ENCODE peak calls at places on chromosomes 11 and 22, in seven cellular contexts. Q, F, Y, V, O, E and X are unnamed samples.

GRCh38 chr11:117410861-117411725 is 83.4 kb downstream of the CEP164 start:
- DNase-seq in Q (no peak), F (no peak), Y (no peak), V (no peak), O (no peak), E (no peak), X (no peak)

GRCh38 chr11:10930961-10931760 is 73.3 kb upstream of the ZBED5 start:
- DNase-seq in Q (peak; percentile 18), F (peak; percentile 88), Y (peak; percentile 51), V (peak; percentile 77), O (peak; percentile 57), E (peak; percentile 61), X (peak; percentile 58)

GRCh38 chr11:90434858-90435257 is 212.0 kb upstream of the CHORDC1 start:
- DNase-seq in Q (no peak), F (no peak), Y (no peak), V (no peak), O (no peak), E (no peak), X (no peak)

GRCh38 chr22:49955581-49956417 is 4.8 kb upstream of the PIM3 start:
- DNase-seq in Q (no peak), F (peak; percentile 64), Y (no peak), V (no peak), O (no peak), E (no peak), X (no peak)

GRCh38 chr11:107665016-107665415 is 46.8 kb downstream of the SLN start:
- DNase-seq in Q (no peak), F (no peak), Y (no peak), V (no peak), O (no peak), E (no peak), X (no peak)

GRCh38 chr11:131425285-131425684 is 54.9 kb downstream of the NTM start:
- DNase-seq in Q (no peak), F (no peak), Y (no peak), V (no peak), O (no peak), E (no peak), X (no peak)

GRCh38 chr11:19853901-19854300 is 141.3 kb downstream of the NAV2 start:
- DNase-seq in Q (no peak), F (no peak), Y (no peak), V (no peak), O (no peak), E (no peak), X (no peak)

GRCh38 chr22:23206915-23207314 is 26.6 kb downstream of the BCR start:
- DNase-seq in Q (no peak), F (no peak), Y (no peak), V (no peak), O (no peak), E (no peak), X (no peak)

GRCh38 chr11:45754261-45754709 is 50.7 kb upstream of the SLC35C1 start:
- DNase-seq in Q (no peak), F (peak; percentile 81), Y (no peak), V (peak; percentile 53), O (no peak), E (no peak), X (no peak)

GRCh38 chr11:79437981-79438630 is 2.7 kb downstream of the TENM4 start:
- DNase-seq in Q (no peak), F (no peak), Y (no peak), V (no peak), O (peak; percentile 80), E (no peak), X (no peak)

GRCh38 chr22:45155050-45155840 is 8.5 kb upstream of the NUP50 start:
- DNase-seq in Q (no peak), F (no peak), Y (no peak), V (no peak), O (no peak), E (no peak), X (no peak)

GRCh38 chr22:30370681-30371080 is 13.9 kb downstream of the CCDC157 start:
- DNase-seq in Q (no peak), F (no peak), Y (no peak), V (no peak), O (no peak), E (no peak), X (no peak)

GRCh38 chr11:45282070-45282469 is 4.1 kb downstream of the SYT13 start:
- DNase-seq in Q (no peak), F (no peak), Y (no peak), V (no peak), O (no peak), E (no peak), X (no peak)

GRCh38 chr22:29312218-29313125 is 3.0 kb downstream of the RASL10A start:
- DNase-seq in Q (no peak), F (no peak), Y (no peak), V (peak; percentile 51), O (no peak), E (no peak), X (no peak)

GRCh38 chr22:41912338-41913039 is 2.4 kb downstream of the SHISA8 start:
- DNase-seq in Q (no peak), F (no peak), Y (no peak), V (no peak), O (no peak), E (no peak), X (no peak)

GRCh38 chr11:20158597-20159257 is 1.5 kb downstream of the DBX1 start:
- DNase-seq in Q (no peak), F (peak; percentile 71), Y (no peak), V (peak; percentile 53), O (peak; percentile 53), E (no peak), X (peak; percentile 79)

GRCh38 chr11:75814369-75814685 is 683 bp upstream of the UVRAG start:
- DNase-seq in Q (no peak), F (no peak), Y (no peak), V (no peak), O (no peak), E (no peak), X (no peak)

GRCh38 chr11:115699733-115700132 is 195.5 kb upstream of the CADM1 start:
- DNase-seq in Q (no peak), F (no peak), Y (no peak), V (no peak), O (no peak), E (no peak), X (no peak)

GRCh38 chr11:1467270-1467669 is 19.3 kb downstream of the MOB2 start:
- DNase-seq in Q (no peak), F (no peak), Y (no peak), V (no peak), O (no peak), E (no peak), X (no peak)

GRCh38 chr22:29722151-29722550 is 2.3 kb downstream of the CABP7 start:
- DNase-seq in Q (no peak), F (no peak), Y (no peak), V (no peak), O (no peak), E (no peak), X (no peak)

GRCh38 chr22:19527861-19528417 is 3.7 kb upstream of the CLDN5 start:
- DNase-seq in Q (no peak), F (no peak), Y (no peak), V (no peak), O (peak; percentile 26), E (no peak), X (no peak)

GRCh38 chr22:46065733-46066454 is 84.4 kb upstream of the PPARA start:
- DNase-seq in Q (no peak), F (no peak), Y (no peak), V (no peak), O (no peak), E (no peak), X (no peak)

GRCh38 chr11:35905901-35906661 is 37.8 kb upstream of the LDLRAD3 start:
- DNase-seq in Q (no peak), F (no peak), Y (no peak), V (no peak), O (no peak), E (no peak), X (no peak)

GRCh38 chr11:69931994-69932910 is 113.0 kb upstream of the FGF3 start:
- DNase-seq in Q (no peak), F (no peak), Y (no peak), V (peak; percentile 19), O (no peak), E (no peak), X (no peak)

GRCh38 chr22:46473021-46473779 is 64.2 kb downstream of the CELSR1 start:
- DNase-seq in Q (no peak), F (no peak), Y (no peak), V (no peak), O (no peak), E (no peak), X (no peak)

GRCh38 chr22:31328545-31328960 is 17.6 kb downstream of the PATZ1 start:
- DNase-seq in Q (no peak), F (no peak), Y (no peak), V (no peak), O (no peak), E (no peak), X (no peak)

GRCh38 chr11:118353084-118353710 is 6.2 kb upstream of the UBE4A start:
- DNase-seq in Q (no peak), F (no peak), Y (peak; percentile 19), V (no peak), O (peak; percentile 5), E (no peak), X (no peak)

GRCh38 chr11:77039491-77040400 is 5.5 kb downstream of the B3GNT6 start:
- DNase-seq in Q (no peak), F (no peak), Y (peak; percentile 44), V (no peak), O (peak; percentile 33), E (no peak), X (no peak)

GRCh38 chr22:39917776-39918493 is 17.1 kb downstream of the GRAP2 start:
- DNase-seq in Q (no peak), F (no peak), Y (no peak), V (no peak), O (no peak), E (no peak), X (no peak)

GRCh38 chr11:74950374-74950969 is 1.4 kb downstream of the SPCS2 start:
- DNase-seq in Q (no peak), F (no peak), Y (peak; percentile 14), V (no peak), O (no peak), E (no peak), X (no peak)

GRCh38 chr22:49143812-49144211 is 683.9 kb downstream of the BRD1 start:
- DNase-seq in Q (no peak), F (no peak), Y (no peak), V (no peak), O (no peak), E (no peak), X (no peak)

GRCh38 chr11:35047179-35047578 is 91.8 kb upstream of the CD44 start:
- DNase-seq in Q (peak; percentile 45), F (no peak), Y (peak; percentile 17), V (no peak), O (no peak), E (no peak), X (no peak)

GRCh38 chr11:87425391-87425790 is 387.7 kb downstream of the TMEM135 start:
- DNase-seq in Q (no peak), F (no peak), Y (no peak), V (no peak), O (no peak), E (no peak), X (no peak)

GRCh38 chr11:129374993-129375721 is 491 bp upstream of the BARX2 start:
- DNase-seq in Q (no peak), F (no peak), Y (no peak), V (peak; percentile 47), O (peak; percentile 53), E (peak; percentile 14), X (peak; percentile 31)

GRCh38 chr11:70555092-70555491 is 156.8 kb downstream of the CTTN start:
- DNase-seq in Q (no peak), F (no peak), Y (no peak), V (no peak), O (no peak), E (no peak), X (no peak)

GRCh38 chr11:114482114-114482513 is 42.8 kb downstream of the REXO2 start:
- DNase-seq in Q (no peak), F (no peak), Y (no peak), V (no peak), O (no peak), E (no peak), X (no peak)

GRCh38 chr11:34165786-34166557 is 60.5 kb downstream of the NAT10 start:
- DNase-seq in Q (no peak), F (no peak), Y (no peak), V (no peak), O (peak; percentile 57), E (no peak), X (no peak)

GRCh38 chr11:10920205-10920604 is 62.4 kb upstream of the ZBED5 start:
- DNase-seq in Q (no peak), F (no peak), Y (no peak), V (no peak), O (no peak), E (no peak), X (no peak)